ENCODE peak calls at places on chromosomes 11 and 22, in nine cellular contexts. A is NCI-H1105 treated with DMSO at 0.1 percent for 48 hours; Y is posterior vena cava; I is hypothalamus; C is EL; P is anterior cingulate cortex; X is cardiac muscle cell; M is stimulated activated CD8-positive, alpha-beta memory T cell treated with anti-CD3 and anti-CD28 coated beads, Interleukin-4, amount 100 ng/mL, for 24 hours; B is kidney epithelial cell. Q is an unnamed sample.

GRCh38 chr11:66720223-66720898 is 8.7 kb downstream of the SPTBN2 start:
- DNase-seq in A (peak; percentile 95), Y (no peak), I (no peak), C (peak; percentile 70), P (no peak), X (peak; percentile 15), M (peak; percentile 22), B (peak; percentile 86), Q (no peak)

GRCh38 chr11:68660066-68660810 is 24.1 kb upstream of the GAL start:
- DNase-seq in A (no peak), Y (peak; percentile 62), I (no peak), C (no peak), P (no peak), X (no peak), M (no peak), B (no peak), Q (no peak)

GRCh38 chr11:75233688-75234295 is 6.8 kb upstream of the TPBGL start:
- DNase-seq in A (no peak), Y (no peak), I (no peak), C (peak; percentile 59), P (no peak), X (peak; percentile 82), M (no peak), B (peak; percentile 19), Q (no peak)

GRCh38 chr11:119709638-119710346 is 19.2 kb downstream of the NECTIN1 start:
- DNase-seq in A (peak; percentile 79), Y (no peak), I (no peak), C (peak; percentile 46), P (peak; percentile 37), X (peak; percentile 90), M (no peak), B (peak; percentile 45), Q (no peak)

GRCh38 chr22:23063539-23064380 is 6.6 kb upstream of the GNAZ start:
- DNase-seq in A (no peak), Y (peak; percentile 72), I (no peak), C (no peak), P (no peak), X (no peak), M (no peak), B (no peak), Q (no peak)

GRCh38 chr11:73269353-73270088 is 2.6 kb upstream of the P2RY6 start:
- DNase-seq in A (no peak), Y (peak; percentile 64), I (no peak), C (no peak), P (no peak), X (no peak), M (no peak), B (no peak), Q (no peak)

GRCh38 chr22:47112994-47113879 is 350.8 kb downstream of the TBC1D22A start:
- DNase-seq in A (no peak), Y (no peak), I (no peak), C (no peak), P (no peak), X (no peak), M (no peak), B (no peak), Q (no peak)

GRCh38 chr11:116581349-116581748 is 191.4 kb downstream of the BUD13 start:
- DNase-seq in A (no peak), Y (no peak), I (no peak), C (no peak), P (no peak), X (no peak), M (no peak), B (no peak), Q (no peak)

GRCh38 chr11:81644239-81644840 is 1089.3 kb downstream of the FAM181B start:
- DNase-seq in A (peak; percentile 98), Y (no peak), I (no peak), C (peak; percentile 0), P (no peak), X (peak; percentile 58), M (no peak), B (peak; percentile 31), Q (no peak)

GRCh38 chr22:41768420-41768819 is 32.1 kb upstream of the CCDC134 start:
- DNase-seq in A (no peak), Y (peak; percentile 45), I (no peak), C (peak; percentile 63), P (no peak), X (peak; percentile 44), M (no peak), B (peak; percentile 88), Q (no peak)

GRCh38 chr11:73194034-73194507 is 24.0 kb upstream of the P2RY2 start:
- DNase-seq in A (no peak), Y (no peak), I (no peak), C (no peak), P (no peak), X (no peak), M (no peak), B (no peak), Q (no peak)

GRCh38 chr22:41596776-41597634 is 7.4 kb upstream of the PMM1 start:
- DNase-seq in A (peak; percentile 66), Y (peak; percentile 82), I (peak; percentile 15), C (peak; percentile 54), P (peak; percentile 27), X (peak; percentile 68), M (no peak), B (no peak), Q (no peak)

GRCh38 chr22:26662160-26662559 is 4.8 kb downstream of the MIAT start:
- DNase-seq in A (no peak), Y (no peak), I (no peak), C (no peak), P (no peak), X (no peak), M (no peak), B (no peak), Q (no peak)

GRCh38 chr11:103659743-103660142 is 376.7 kb upstream of the DDI1 start:
- DNase-seq in A (peak; percentile 12), Y (no peak), I (no peak), C (no peak), P (no peak), X (peak; percentile 13), M (no peak), B (no peak), Q (no peak)

GRCh38 chr11:4695442-4695841 is 2.2 kb downstream of the OR51E2 start:
- DNase-seq in A (no peak), Y (no peak), I (no peak), C (no peak), P (no peak), X (no peak), M (no peak), B (no peak), Q (no peak)

GRCh38 chr22:21449531-21450319 is 17.5 kb upstream of the TMEM191C start:
- DNase-seq in A (no peak), Y (peak; percentile 53), I (no peak), C (no peak), P (no peak), X (no peak), M (no peak), B (no peak), Q (no peak)

Q was measured in NK-92 treated with Interleukin-12 subunit alpha and Interleukin-12 subunit beta, amount 100 ng/mL, for 24 hours.